ENCODE peak calls at places on chromosome 13, in four cellular contexts. T is heart left ventricle, V is vagina, O is neural progenitor cell. I is an unnamed sample.

GRCh38 chr13:24178847-24179845 is 18.6 kb downstream of the SPATA13 start:
- DNase-seq in O (no peak), T (no peak), V (no peak), I (no peak)

GRCh38 chr13:79541426-79542049 is 60.6 kb downstream of the NDFIP2 start:
- DNase-seq in O (peak; percentile 40), V (no peak), T (no peak), I (no peak)

GRCh38 chr13:32107474-32107873 is 75.9 kb downstream of the FRY start:
- DNase-seq in V (no peak), O (no peak), T (no peak), I (no peak)

GRCh38 chr13:46603165-46603603 is 50.2 kb downstream of the LRCH1 start:
- DNase-seq in V (no peak), T (no peak), O (peak; percentile 30), I (peak; percentile 20)

GRCh38 chr13:101394597-101394996 is 21.7 kb downstream of the NALCN start:
- DNase-seq in V (no peak), T (no peak), O (no peak), I (no peak)

GRCh38 chr13:59112375-59112774 is 1051.4 kb downstream of the DIAPH3 start:
- DNase-seq in O (peak; percentile 15), T (no peak), V (no peak), I (no peak)

GRCh38 chr13:105665284-105665683 is 870.2 kb downstream of the EFNB2 start:
- DNase-seq in V (no peak), T (no peak), O (no peak), I (no peak)

GRCh38 chr13:32432856-32433255 is 4.9 kb upstream of the N4BP2L1 start:
- DNase-seq in V (no peak), O (no peak), T (no peak), I (no peak)

GRCh38 chr13:91346848-91347211 is 657 bp upstream of the MIR17HG start:
- DNase-seq in T (no peak), O (peak; percentile 51), V (no peak), I (peak; percentile 27)

GRCh38 chr13:31556376-31556775 is 182.9 kb upstream of the RXFP2 start:
- DNase-seq in O (no peak), T (no peak), V (no peak), I (no peak)

GRCh38 chr13:24605923-24606372 is 74.3 kb upstream of the ATP12A start:
- DNase-seq in V (no peak), T (no peak), O (peak; percentile 36), I (peak; percentile 42)

GRCh38 chr13:67620665-67621064 is 390.5 kb upstream of the PCDH9 start:
- DNase-seq in V (no peak), T (no peak), O (no peak), I (no peak)

GRCh38 chr13:106302843-106303242 is 232.6 kb downstream of the EFNB2 start:
- DNase-seq in T (no peak), O (no peak), V (no peak), I (no peak)

GRCh38 chr13:100523994-100524393 is 64.6 kb downstream of the GGACT start:
- DNase-seq in O (no peak), V (no peak), T (no peak), I (no peak)

GRCh38 chr13:21095311-21095710 is 33.9 kb upstream of the LATS2 start:
- DNase-seq in T (no peak), V (no peak), O (no peak), I (no peak)

GRCh38 chr13:31638577-31638976 is 100.7 kb upstream of the RXFP2 start:
- DNase-seq in V (no peak), T (no peak), O (no peak), I (no peak)

GRCh38 chr13:21657538-21657937 is 13.3 kb upstream of the FGF9 start:
- DNase-seq in T (no peak), V (no peak), O (no peak), I (no peak)

GRCh38 chr13:112971288-112971643 is 2.3 kb downstream of the MCF2L start:
- DNase-seq in O (no peak), V (no peak), T (peak; percentile 33), I (no peak)

GRCh38 chr13:112968380-112968909 is 569 bp upstream of the MCF2L start:
- DNase-seq in V (no peak), T (peak; percentile 78), O (peak; percentile 43), I (peak; percentile 94)

GRCh38 chr13:112970552-112971287 is 1.7 kb downstream of the MCF2L start:
- DNase-seq in T (peak; percentile 20), V (no peak), O (no peak), I (no peak)

GRCh38 chr13:112968910-112969691 is at the start of gene MCF2L:
- DNase-seq in V (no peak), T (peak; percentile 63), O (peak; percentile 68), I (peak; percentile 96)

DNA sequence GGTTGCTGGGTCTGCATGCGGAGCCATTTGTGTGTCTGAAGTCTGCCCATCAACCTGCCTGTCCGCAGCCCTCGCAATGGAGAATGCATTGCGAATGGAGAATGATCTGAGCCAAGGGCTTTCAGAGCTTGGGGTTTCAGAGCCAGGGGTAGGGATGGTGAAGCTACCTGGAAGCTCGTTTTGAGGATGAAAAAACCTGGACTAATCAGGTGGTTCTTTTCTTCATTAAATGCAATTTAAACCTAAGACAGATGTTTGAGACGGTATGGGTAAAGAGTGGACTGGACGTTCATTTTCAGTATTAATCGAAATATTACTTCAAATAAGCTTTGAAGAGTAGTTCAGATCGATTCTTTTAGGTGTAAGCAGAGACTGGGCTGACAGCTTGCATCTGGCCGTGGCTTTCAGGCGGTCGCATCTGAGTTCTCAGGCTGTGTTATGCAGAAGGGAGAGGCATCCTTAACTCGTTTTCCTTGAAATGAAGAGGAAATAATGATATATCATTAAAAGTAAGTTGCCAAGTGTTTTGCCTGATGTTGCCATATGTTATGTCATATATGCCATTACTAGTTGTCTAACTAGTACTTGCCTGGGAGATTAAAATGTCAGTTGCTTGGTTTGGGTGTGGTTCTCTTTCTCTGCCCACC is 801 bp downstream of the MCF2L start:
- DNase-seq in O (no peak), T (no peak), V (no peak), I (peak; percentile 75)
- H3K4me3 ChIP-seq in O (peak overlapping the region; percentile 72), T (peak overlapping the region; percentile 52), V (peak overlapping the region; percentile 53), I (peak overlapping the region; percentile 72)

DNA sequence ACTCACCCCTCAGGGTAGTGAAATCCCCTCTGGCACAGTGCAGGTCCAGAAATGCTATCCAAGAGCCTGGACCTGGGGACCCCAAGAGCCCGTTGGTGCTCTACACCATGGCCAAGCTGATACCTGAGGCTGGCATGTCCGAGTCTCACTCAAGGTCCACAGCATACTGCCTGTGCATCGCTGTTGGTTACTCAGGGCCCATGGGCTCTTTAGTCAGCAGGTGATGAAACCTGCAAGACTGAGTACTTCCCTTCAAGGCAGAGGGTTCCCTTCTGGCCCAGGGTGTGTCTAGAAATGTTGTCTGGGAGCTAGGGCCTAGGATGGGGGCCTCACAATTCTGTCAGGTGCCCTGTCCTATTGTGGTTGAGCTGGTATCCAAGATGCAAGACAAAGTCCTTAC is 19.6 kb upstream of the KBTBD7 start:
- DNase-seq in V (no peak), O (no peak), T (no peak), I (no peak)
- H3K4me3 ChIP-seq in V (no peak overlapping the region), O (no peak overlapping the region), T (no peak overlapping the region), I (no peak overlapping the region)

GRCh38 chr13:27182844-27183497 is 11.4 kb upstream of the USP12 start:
- DNase-seq in T (peak; percentile 69), V (no peak), O (no peak), I (no peak)
- H3K4me3 ChIP-seq in T (no peak overlapping the region), V (no peak overlapping the region), O (no peak overlapping the region), I (no peak overlapping the region)

DNA sequence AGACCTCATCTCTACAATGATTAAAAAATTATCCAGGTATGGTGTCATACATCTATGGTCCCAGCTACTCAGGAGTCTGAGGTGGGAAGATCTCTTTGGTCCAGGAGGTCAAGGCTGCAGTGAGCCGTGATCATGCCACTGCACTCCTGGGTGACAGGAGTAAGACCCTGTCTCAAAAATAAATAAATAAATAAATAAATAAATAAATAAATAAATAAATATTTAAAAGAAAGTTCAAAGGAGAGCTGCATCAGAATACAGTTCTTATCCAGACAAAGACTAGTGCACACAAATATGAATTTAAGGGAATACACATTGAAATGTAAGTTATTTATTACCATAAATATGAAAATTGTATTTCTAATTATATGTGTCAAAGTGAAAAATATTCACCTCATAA is 624.9 kb downstream of the SLITRK6 start:
- DNase-seq in V (no peak), T (no peak), O (no peak), I (no peak)
- H3K4me3 ChIP-seq in V (no peak overlapping the region), T (no peak overlapping the region), O (no peak overlapping the region), I (no peak overlapping the region)

GRCh38 chr13:52852444-52852843 is 4.0 kb upstream of the PCDH8 start:
- DNase-seq in V (no peak), T (no peak), O (no peak), I (no peak)
- H3K4me3 ChIP-seq in V (no peak overlapping the region), T (no peak overlapping the region), O (peak overlapping the region; percentile 60), I (no peak overlapping the region)

GRCh38 chr13:73060251-73061160 is 1.7 kb downstream of the KLF5 start:
- DNase-seq in O (peak; percentile 37), V (no peak), T (no peak), I (no peak)

GRCh38 chr13:73062368-73062767 is 3.6 kb downstream of the KLF5 start:
- DNase-seq in O (peak; percentile 13), T (no peak), V (no peak), I (no peak)

GRCh38 chr13:73059460-73060250 is 850 bp downstream of the KLF5 start:
- DNase-seq in T (peak; percentile 80), V (no peak), O (peak; percentile 87), I (peak; percentile 89)

GRCh38 chr13:73063166-73063565 is 4.4 kb downstream of the KLF5 start:
- DNase-seq in T (no peak), V (no peak), O (no peak), I (no peak)

GRCh38 chr13:73061478-73062275 is 2.9 kb downstream of the KLF5 start:
- DNase-seq in V (no peak), O (no peak), T (no peak), I (no peak)
- H3K4me3 ChIP-seq in V (no peak overlapping the region), O (no peak overlapping the region), T (no peak overlapping the region), I (no peak overlapping the region)

GRCh38 chr13:39712626-39713025 is 57.2 kb downstream of the COG6 start:
- DNase-seq in O (no peak), V (no peak), T (no peak), I (no peak)
- H3K4me3 ChIP-seq in O (no peak overlapping the region), V (no peak overlapping the region), T (no peak overlapping the region), I (no peak overlapping the region)

GRCh38 chr13:99037756-99038155 is 59.9 kb upstream of the DOCK9 start:
- DNase-seq in T (no peak), O (no peak), V (no peak), I (no peak)
- H3K4me3 ChIP-seq in T (no peak overlapping the region), O (no peak overlapping the region), V (no peak overlapping the region), I (no peak overlapping the region)

I was measured in H7.